ENCODE peak calls at places on chromosomes 13 and 19, in six cellular contexts. M is colonic mucosa, Q is natural killer cell, D is Calu3, V is DND-41, E is tibial artery. B is an unnamed sample.

GRCh38 chr19:29771708-29772415 is 39.9 kb upstream of the CCNE1 start:
- DNase-seq in Q (no peak), M (peak; percentile 33), D (peak; percentile 79), V (peak; percentile 17), E (no peak), B (no peak)

GRCh38 chr13:98489446-98490194 is 87.3 kb downstream of the STK24 start:
- DNase-seq in E (no peak), M (no peak), Q (no peak), D (no peak), V (no peak), B (no peak)

GRCh38 chr13:45654633-45655349 is 39.3 kb upstream of the ERICH6B start:
- DNase-seq in E (no peak), D (no peak), M (no peak), V (no peak), Q (no peak), B (no peak)

GRCh38 chr13:94641432-94641941 is 39.8 kb downstream of the GPR180 start:
- DNase-seq in M (no peak), Q (no peak), V (no peak), D (no peak), E (no peak), B (no peak)

GRCh38 chr13:103354189-103354588 is 288.0 kb upstream of the SLC10A2 start:
- DNase-seq in M (no peak), V (no peak), E (no peak), Q (no peak), D (no peak), B (no peak)

GRCh38 chr13:96082640-96083039 is 7.3 kb upstream of the HS6ST3 start:
- DNase-seq in V (no peak), M (no peak), Q (no peak), E (no peak), D (no peak), B (no peak)

GRCh38 chr19:18774107-18774506 is 17.0 kb downstream of the COMP start:
- DNase-seq in M (no peak), Q (no peak), D (no peak), V (no peak), E (no peak), B (no peak)

GRCh38 chr19:7979559-7979958 is 25.9 kb downstream of the ELAVL1 start:
- DNase-seq in D (no peak), Q (no peak), V (no peak), E (no peak), M (no peak), B (no peak)

GRCh38 chr19:53102186-53102585 is 1.0 kb downstream of the ZNF160 start:
- DNase-seq in M (no peak), V (peak; percentile 12), Q (no peak), D (no peak), E (no peak), B (no peak)

GRCh38 chr13:96904232-96904631 is 90.0 kb downstream of the OXGR1 start:
- DNase-seq in V (no peak), E (no peak), Q (no peak), D (no peak), M (no peak), B (no peak)

GRCh38 chr19:56538761-56539263 is at the start of gene ZFP28:
- DNase-seq in E (peak; percentile 89), M (peak; percentile 81), D (no peak), V (peak; percentile 88), Q (peak; percentile 43), B (no peak)

GRCh38 chr13:76129305-76130040 is 493.3 kb downstream of the LMO7 start:
- DNase-seq in E (no peak), D (no peak), Q (no peak), M (no peak), V (no peak), B (no peak)

GRCh38 chr19:28966737-28967401 is 246.1 kb downstream of the UQCRFS1 start:
- DNase-seq in V (no peak), Q (no peak), E (no peak), M (no peak), D (peak; percentile 13), B (no peak)

GRCh38 chr13:42039457-42039945 is 8.9 kb upstream of the DGKH start:
- DNase-seq in E (no peak), Q (no peak), M (peak; percentile 40), V (no peak), D (peak; percentile 2), B (no peak)

GRCh38 chr13:32391101-32391620 is 36.8 kb downstream of the N4BP2L1 start:
- DNase-seq in E (no peak), D (no peak), V (no peak), Q (no peak), M (no peak), B (no peak)

GRCh38 chr19:10742494-10742893 is 24.6 kb downstream of the DNM2 start:
- DNase-seq in D (no peak), Q (no peak), M (peak; percentile 64), E (no peak), V (no peak), B (no peak)

GRCh38 chr13:56864451-56864850 is 276.3 kb upstream of the PRR20A start:
- DNase-seq in D (no peak), M (no peak), V (no peak), E (no peak), Q (no peak), B (no peak)

GRCh38 chr13:100022798-100023197 is 41.2 kb downstream of the ZIC2 start:
- DNase-seq in M (no peak), Q (no peak), D (no peak), E (no peak), V (no peak), B (no peak)

GRCh38 chr13:93270769-93271753 is 44.5 kb downstream of the GPC6 start:
- DNase-seq in E (no peak), M (no peak), D (no peak), V (no peak), Q (no peak), B (no peak)

DNA sequence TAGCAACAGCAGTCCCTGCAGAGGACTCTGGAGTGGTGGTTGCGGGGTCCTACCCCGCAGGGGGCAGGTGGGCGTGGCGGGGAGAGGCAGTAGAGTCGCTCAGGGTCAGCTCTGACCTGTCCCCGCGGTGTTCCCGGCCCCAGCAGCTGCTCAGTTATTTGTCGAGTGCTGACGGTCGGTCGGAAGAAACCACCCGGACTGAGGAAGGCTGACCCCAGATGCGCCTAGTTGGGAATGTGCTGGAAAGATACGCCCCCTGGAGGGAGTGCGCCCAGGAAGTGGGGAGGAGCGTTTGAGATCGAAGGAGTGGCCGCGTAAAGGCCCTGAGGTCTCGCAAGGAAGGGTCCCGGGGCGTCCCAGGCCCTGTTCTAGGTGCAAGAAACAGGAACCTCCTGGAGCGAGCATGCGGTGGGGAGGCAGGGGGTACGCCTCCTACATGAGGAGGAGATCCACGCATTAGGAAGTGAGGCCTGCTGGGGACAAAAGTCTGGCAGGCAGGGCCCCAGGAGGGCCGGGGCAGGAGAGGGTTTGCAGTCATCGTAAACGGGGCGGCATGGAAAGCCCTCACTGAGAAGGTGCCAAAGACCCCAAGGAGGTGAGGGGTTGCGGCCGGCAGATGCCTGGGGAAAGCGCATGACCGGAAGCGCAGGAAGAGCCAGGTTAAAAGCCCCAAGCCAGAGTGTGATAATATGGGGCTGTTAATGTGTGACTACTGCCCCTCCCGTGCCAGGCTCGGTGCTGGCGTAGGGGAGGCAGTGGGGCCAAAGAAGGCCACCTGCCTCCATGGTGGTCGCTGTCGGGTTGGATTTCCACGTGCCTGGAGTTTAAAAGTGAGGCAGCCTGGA is 9.1 kb downstream of the CCDC8 start:
- DNase-seq in D (peak; percentile 64), Q (no peak), E (peak; percentile 86), V (no peak), M (peak; percentile 82), B (no peak)
- TF ChIP-seq CTCF in D (peak; percentile 46), Q (no peak), E (peak; percentile 12), V (no peak), M (no peak), B (peak; percentile 1)

GRCh38 chr13:30158774-30159445 is 148.4 kb downstream of the KATNAL1 start:
- DNase-seq in E (no peak), D (peak; percentile 9), Q (no peak), M (no peak), V (no peak), B (no peak)
- TF ChIP-seq CTCF in E (peak; percentile 20), D (no peak), Q (peak; percentile 51), M (no peak), V (peak; percentile 34), B (no peak)

GRCh38 chr19:3968556-3969434 is 2.1 kb downstream of the DAPK3 start:
- DNase-seq in E (peak; percentile 98), V (peak; percentile 19), D (peak; percentile 88), M (peak; percentile 84), Q (no peak), B (no peak)

GRCh38 chr19:3970808-3971598 is at the start of gene DAPK3:
- DNase-seq in D (peak; percentile 95), M (peak; percentile 98), E (peak; percentile 99), Q (peak; percentile 91), V (peak; percentile 94), B (peak; percentile 97)

GRCh38 chr19:3970313-3970807 is 539 bp downstream of the DAPK3 start:
- DNase-seq in D (no peak), E (no peak), Q (no peak), V (no peak), M (no peak), B (no peak)

GRCh38 chr19:3966051-3967017 is 4.6 kb downstream of the DAPK3 start:
- DNase-seq in E (no peak), M (peak; percentile 92), D (no peak), Q (no peak), V (no peak), B (no peak)

GRCh38 chr19:3969435-3970312 is 1.2 kb downstream of the DAPK3 start:
- DNase-seq in Q (no peak), V (no peak), E (peak; percentile 82), D (peak; percentile 38), M (no peak), B (no peak)
- TF ChIP-seq CTCF in Q (no peak), V (no peak), E (no peak), D (no peak), M (no peak), B (no peak)

GRCh38 chr19:47848871-47849473 is 10.1 kb upstream of the TPRX2 start:
- DNase-seq in M (peak; percentile 24), E (no peak), D (peak; percentile 64), V (no peak), Q (no peak), B (no peak)
- TF ChIP-seq CTCF in M (peak; percentile 16), E (no peak), D (peak; percentile 81), V (no peak), Q (peak; percentile 23), B (peak; percentile 60)

DNA sequence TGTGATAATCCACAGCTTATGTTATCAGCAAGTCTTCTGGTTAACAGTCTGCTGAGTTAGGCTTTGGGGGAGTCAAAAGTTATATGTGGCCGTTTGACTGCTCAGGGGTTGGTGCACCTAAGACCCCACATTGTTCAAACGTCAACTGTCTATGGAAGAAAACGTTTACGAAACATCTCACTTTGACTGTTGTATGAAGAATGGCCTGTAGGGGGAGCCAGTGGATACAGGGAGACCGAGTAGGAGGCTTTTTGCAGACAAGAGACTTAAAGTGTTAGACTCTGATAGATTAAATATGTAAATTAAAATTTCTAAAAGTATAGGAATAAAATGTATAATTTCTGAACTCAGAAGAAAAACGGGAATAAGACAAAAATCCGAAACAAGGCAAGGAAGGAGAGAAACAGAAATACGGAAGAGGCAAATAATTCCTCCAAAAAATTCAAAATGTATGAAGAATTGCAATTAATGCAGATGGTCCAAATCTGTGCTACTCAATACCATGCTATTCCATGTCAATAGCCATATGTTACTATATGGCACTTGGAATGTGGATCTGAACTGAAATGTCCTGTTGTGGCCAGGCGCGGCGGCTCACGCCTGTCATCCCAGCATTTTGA is 37.8 kb downstream of the TNFSF14 start:
- DNase-seq in V (peak; percentile 84), M (peak; percentile 89), E (no peak), D (peak; percentile 75), Q (peak; percentile 65), B (peak; percentile 61)
- TF ChIP-seq CTCF in V (peak; percentile 80), M (peak; percentile 69), E (peak; percentile 79), D (peak; percentile 17), Q (peak; percentile 81), B (peak; percentile 87)

B was measured in CD14-positive monocyte.